ENCODE peak calls at places on chromosomes 4 and X, in eight cellular contexts. One of them, this sample, is unnamed.

GRCh38 chr4:99504804-99505502 is 5.9 kb upstream of the C4orf17 start:
- DNase-seq in K562: no peak
- DNase-seq in OCI-LY7: no peak
- DNase-seq in suprapubic skin: no peak
- DNase-seq in pancreas: no peak
- DNase-seq in right lobe of liver: no peak
- DNase-seq in bronchial epithelial cell: peak; percentile 9
- DNase-seq in ascending aorta: no peak
- DNase-seq in this sample: no peak

GRCh38 chr4:79865253-79865652 is 207.8 kb downstream of the ANTXR2 start:
- DNase-seq in right lobe of liver: no peak
- DNase-seq in pancreas: no peak
- DNase-seq in bronchial epithelial cell: peak; percentile 59
- DNase-seq in OCI-LY7: no peak
- DNase-seq in ascending aorta: no peak
- DNase-seq in K562: no peak
- DNase-seq in suprapubic skin: no peak
- DNase-seq in this sample: no peak

GRCh38 chr4:48602763-48603162 is 112.7 kb downstream of the ZAR1 start:
- DNase-seq in pancreas: no peak
- DNase-seq in bronchial epithelial cell: peak; percentile 73
- DNase-seq in suprapubic skin: no peak
- DNase-seq in K562: no peak
- DNase-seq in ascending aorta: no peak
- DNase-seq in OCI-LY7: no peak
- DNase-seq in right lobe of liver: no peak
- DNase-seq in this sample: no peak

GRCh38 chr4:184477201-184477999 is 3.0 kb upstream of the IRF2 start:
- DNase-seq in right lobe of liver: no peak
- DNase-seq in OCI-LY7: no peak
- DNase-seq in suprapubic skin: no peak
- DNase-seq in ascending aorta: no peak
- DNase-seq in pancreas: no peak
- DNase-seq in bronchial epithelial cell: no peak
- DNase-seq in K562: no peak
- DNase-seq in this sample: no peak

GRCh38 chrX:110086916-110087484 is 84.1 kb downstream of the TMEM164 start:
- DNase-seq in K562: peak; percentile 58
- DNase-seq in OCI-LY7: no peak
- DNase-seq in bronchial epithelial cell: peak; percentile 92
- DNase-seq in pancreas: no peak
- DNase-seq in right lobe of liver: no peak
- DNase-seq in suprapubic skin: no peak
- DNase-seq in ascending aorta: no peak
- DNase-seq in this sample: no peak

GRCh38 chr4:68348577-68348976 is 1.3 kb downstream of the YTHDC1 start:
- DNase-seq in suprapubic skin: no peak
- DNase-seq in bronchial epithelial cell: no peak
- DNase-seq in pancreas: no peak
- DNase-seq in K562: no peak
- DNase-seq in OCI-LY7: peak; percentile 12
- DNase-seq in right lobe of liver: no peak
- DNase-seq in ascending aorta: no peak
- DNase-seq in this sample: no peak

GRCh38 chr4:184807797-184808718 is 17.7 kb downstream of the ACSL1 start:
- DNase-seq in suprapubic skin: peak; percentile 75
- DNase-seq in ascending aorta: no peak
- DNase-seq in pancreas: no peak
- DNase-seq in bronchial epithelial cell: peak; percentile 78
- DNase-seq in OCI-LY7: no peak
- DNase-seq in K562: no peak
- DNase-seq in right lobe of liver: no peak
- DNase-seq in this sample: no peak

GRCh38 chrX:138748480-138748879 is 37.0 kb upstream of the FGF13 start:
- DNase-seq in suprapubic skin: no peak
- DNase-seq in right lobe of liver: no peak
- DNase-seq in pancreas: no peak
- DNase-seq in bronchial epithelial cell: peak; percentile 12
- DNase-seq in OCI-LY7: peak; percentile 16
- DNase-seq in K562: peak; percentile 23
- DNase-seq in ascending aorta: no peak
- DNase-seq in this sample: no peak

GRCh38 chr4:41103657-41104056 is 110.7 kb downstream of the APBB2 start:
- DNase-seq in bronchial epithelial cell: no peak
- DNase-seq in suprapubic skin: no peak
- DNase-seq in ascending aorta: no peak
- DNase-seq in right lobe of liver: no peak
- DNase-seq in K562: no peak
- DNase-seq in pancreas: no peak
- DNase-seq in OCI-LY7: no peak
- DNase-seq in this sample: no peak

GRCh38 chrX:118839334-118839958 is 15.8 kb downstream of the ZCCHC12 start:
- DNase-seq in ascending aorta: peak; percentile 87
- DNase-seq in OCI-LY7: no peak
- DNase-seq in bronchial epithelial cell: peak; percentile 10
- DNase-seq in K562: peak; percentile 72
- DNase-seq in right lobe of liver: peak; percentile 90
- DNase-seq in suprapubic skin: peak; percentile 84
- DNase-seq in pancreas: peak; percentile 91
- DNase-seq in this sample: no peak

GRCh38 chrX:150546711-150547153 is 21.7 kb upstream of the MTM1 start:
- DNase-seq in K562: no peak
- DNase-seq in pancreas: no peak
- DNase-seq in right lobe of liver: peak; percentile 72
- DNase-seq in OCI-LY7: no peak
- DNase-seq in ascending aorta: no peak
- DNase-seq in suprapubic skin: no peak
- DNase-seq in bronchial epithelial cell: no peak
- DNase-seq in this sample: no peak

GRCh38 chr4:95641571-95641970 is 92.8 kb upstream of the UNC5C start:
- DNase-seq in suprapubic skin: no peak
- DNase-seq in pancreas: no peak
- DNase-seq in right lobe of liver: no peak
- DNase-seq in OCI-LY7: no peak
- DNase-seq in K562: no peak
- DNase-seq in ascending aorta: no peak
- DNase-seq in bronchial epithelial cell: no peak
- DNase-seq in this sample: no peak

GRCh38 chr4:122921300-122921699 is 1.1 kb downstream of the NUDT6 start:
- DNase-seq in pancreas: no peak
- DNase-seq in OCI-LY7: no peak
- DNase-seq in K562: no peak
- DNase-seq in bronchial epithelial cell: no peak
- DNase-seq in ascending aorta: no peak
- DNase-seq in right lobe of liver: no peak
- DNase-seq in suprapubic skin: no peak
- DNase-seq in this sample: no peak
- H3K4me3 ChIP-seq in pancreas: peak overlapping the region; percentile 86
- H3K4me3 ChIP-seq in OCI-LY7: peak overlapping the region; percentile 93
- H3K4me3 ChIP-seq in K562: peak overlapping the region; percentile 85
- H3K4me3 ChIP-seq in bronchial epithelial cell: no peak overlapping the region
- H3K4me3 ChIP-seq in ascending aorta: peak overlapping the region; percentile 76
- H3K4me3 ChIP-seq in right lobe of liver: peak overlapping the region; percentile 85
- H3K4me3 ChIP-seq in suprapubic skin: peak overlapping the region; percentile 83
- H3K4me3 ChIP-seq in this sample: no peak overlapping the region

DNA sequence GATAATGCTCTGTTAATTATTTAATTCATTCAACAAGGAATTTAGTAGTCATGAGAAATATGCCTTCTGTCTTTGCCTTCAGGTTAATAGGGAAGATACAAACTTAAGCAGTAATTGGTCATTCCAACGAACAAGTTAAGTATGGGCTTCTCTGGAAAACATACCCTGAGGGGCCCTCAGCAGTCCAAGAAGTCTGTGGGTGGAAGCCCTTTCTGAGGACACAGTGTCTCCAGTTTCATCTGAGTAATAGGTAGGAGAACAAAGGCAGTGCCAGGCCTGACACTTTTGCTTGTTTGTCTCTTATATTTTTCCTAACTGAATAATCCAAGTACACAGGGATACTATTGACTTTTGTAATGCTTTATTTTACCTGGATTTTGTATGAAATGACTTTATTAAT is 262.5 kb downstream of the FBXW7 start:
- DNase-seq in ascending aorta: no peak
- DNase-seq in right lobe of liver: no peak
- DNase-seq in pancreas: no peak
- DNase-seq in OCI-LY7: no peak
- DNase-seq in bronchial epithelial cell: peak; percentile 87
- DNase-seq in K562: no peak
- DNase-seq in suprapubic skin: no peak
- DNase-seq in this sample: no peak
- TF ChIP-seq CTCF in ascending aorta: no peak
- TF ChIP-seq CTCF in right lobe of liver: no peak
- TF ChIP-seq CTCF in pancreas: no peak
- TF ChIP-seq CTCF in OCI-LY7: no peak
- TF ChIP-seq CTCF in bronchial epithelial cell: no peak
- TF ChIP-seq CTCF in K562: no peak
- TF ChIP-seq CTCF in suprapubic skin: no peak
- TF ChIP-seq CTCF in this sample: no peak

GRCh38 chrX:151970027-151970426 is 4.4 kb downstream of the GABRE start:
- DNase-seq in OCI-LY7: no peak
- DNase-seq in bronchial epithelial cell: no peak
- DNase-seq in pancreas: no peak
- DNase-seq in ascending aorta: no peak
- DNase-seq in suprapubic skin: no peak
- DNase-seq in K562: no peak
- DNase-seq in right lobe of liver: no peak
- DNase-seq in this sample: no peak

GRCh38 chrX:151974336-151975227 is at the start of gene GABRE:
- DNase-seq in ascending aorta: peak; percentile 76
- DNase-seq in pancreas: peak; percentile 79
- DNase-seq in OCI-LY7: no peak
- DNase-seq in right lobe of liver: no peak
- DNase-seq in bronchial epithelial cell: no peak
- DNase-seq in suprapubic skin: no peak
- DNase-seq in K562: peak; percentile 85
- DNase-seq in this sample: no peak

GRCh38 chrX:151973262-151973661 is 1.2 kb downstream of the GABRE start:
- DNase-seq in K562: no peak
- DNase-seq in bronchial epithelial cell: peak; percentile 38
- DNase-seq in pancreas: no peak
- DNase-seq in right lobe of liver: no peak
- DNase-seq in ascending aorta: no peak
- DNase-seq in OCI-LY7: no peak
- DNase-seq in suprapubic skin: no peak
- DNase-seq in this sample: no peak

GRCh38 chrX:151973851-151974335 is 583 bp downstream of the GABRE start:
- DNase-seq in suprapubic skin: no peak
- DNase-seq in bronchial epithelial cell: peak; percentile 26
- DNase-seq in ascending aorta: peak; percentile 67
- DNase-seq in pancreas: no peak
- DNase-seq in K562: peak; percentile 47
- DNase-seq in right lobe of liver: no peak
- DNase-seq in OCI-LY7: no peak
- DNase-seq in this sample: no peak

DNA sequence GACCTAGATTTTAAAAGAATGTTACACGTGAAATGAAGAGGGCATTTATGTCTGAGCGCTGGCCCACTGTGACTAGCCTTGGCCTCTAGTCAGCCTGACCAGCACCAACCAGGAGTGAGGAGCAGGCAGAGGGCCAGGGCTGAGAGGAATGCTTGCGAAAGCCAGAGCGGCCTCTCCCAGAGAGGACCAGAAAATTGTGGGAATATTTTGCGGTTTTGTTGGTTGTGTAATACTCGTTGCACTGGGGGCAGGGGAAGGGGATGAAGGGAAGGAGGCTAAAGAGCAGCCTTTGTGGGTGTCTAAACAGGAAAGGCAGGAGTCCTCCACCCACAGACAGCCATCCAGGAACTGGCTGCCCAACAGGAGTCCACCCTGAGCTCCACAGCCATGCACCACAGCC is 3.8 kb downstream of the GABRE start:
- DNase-seq in right lobe of liver: peak; percentile 61
- DNase-seq in OCI-LY7: no peak
- DNase-seq in suprapubic skin: peak; percentile 81
- DNase-seq in ascending aorta: peak; percentile 82
- DNase-seq in K562: no peak
- DNase-seq in pancreas: no peak
- DNase-seq in bronchial epithelial cell: peak; percentile 71
- DNase-seq in this sample: no peak
- H3K4me3 ChIP-seq in right lobe of liver: no peak overlapping the region
- H3K4me3 ChIP-seq in OCI-LY7: no peak overlapping the region
- H3K4me3 ChIP-seq in suprapubic skin: no peak overlapping the region
- H3K4me3 ChIP-seq in ascending aorta: no peak overlapping the region
- H3K4me3 ChIP-seq in K562: peak overlapping the region; percentile 93
- H3K4me3 ChIP-seq in pancreas: no peak overlapping the region
- H3K4me3 ChIP-seq in bronchial epithelial cell: no peak overlapping the region
- H3K4me3 ChIP-seq in this sample: no peak overlapping the region

GRCh38 chr4:27081675-27082579 is 221.3 kb downstream of the STIM2 start:
- DNase-seq in pancreas: no peak
- DNase-seq in OCI-LY7: no peak
- DNase-seq in bronchial epithelial cell: no peak
- DNase-seq in right lobe of liver: no peak
- DNase-seq in suprapubic skin: no peak
- DNase-seq in K562: no peak
- DNase-seq in ascending aorta: no peak
- DNase-seq in this sample: no peak

GRCh38 chr4:27087306-27088045 is 226.8 kb downstream of the STIM2 start:
- DNase-seq in bronchial epithelial cell: no peak
- DNase-seq in OCI-LY7: no peak
- DNase-seq in right lobe of liver: no peak
- DNase-seq in ascending aorta: no peak
- DNase-seq in K562: no peak
- DNase-seq in pancreas: no peak
- DNase-seq in suprapubic skin: no peak
- DNase-seq in this sample: no peak

GRCh38 chr4:27088491-27088890 is 227.8 kb downstream of the STIM2 start:
- DNase-seq in bronchial epithelial cell: no peak
- DNase-seq in right lobe of liver: no peak
- DNase-seq in pancreas: no peak
- DNase-seq in OCI-LY7: no peak
- DNase-seq in suprapubic skin: no peak
- DNase-seq in ascending aorta: no peak
- DNase-seq in K562: no peak
- DNase-seq in this sample: no peak

GRCh38 chr4:27082786-27083185 is 222.1 kb downstream of the STIM2 start:
- DNase-seq in pancreas: no peak
- DNase-seq in OCI-LY7: no peak
- DNase-seq in suprapubic skin: no peak
- DNase-seq in bronchial epithelial cell: no peak
- DNase-seq in right lobe of liver: no peak
- DNase-seq in ascending aorta: no peak
- DNase-seq in K562: no peak
- DNase-seq in this sample: no peak

DNA sequence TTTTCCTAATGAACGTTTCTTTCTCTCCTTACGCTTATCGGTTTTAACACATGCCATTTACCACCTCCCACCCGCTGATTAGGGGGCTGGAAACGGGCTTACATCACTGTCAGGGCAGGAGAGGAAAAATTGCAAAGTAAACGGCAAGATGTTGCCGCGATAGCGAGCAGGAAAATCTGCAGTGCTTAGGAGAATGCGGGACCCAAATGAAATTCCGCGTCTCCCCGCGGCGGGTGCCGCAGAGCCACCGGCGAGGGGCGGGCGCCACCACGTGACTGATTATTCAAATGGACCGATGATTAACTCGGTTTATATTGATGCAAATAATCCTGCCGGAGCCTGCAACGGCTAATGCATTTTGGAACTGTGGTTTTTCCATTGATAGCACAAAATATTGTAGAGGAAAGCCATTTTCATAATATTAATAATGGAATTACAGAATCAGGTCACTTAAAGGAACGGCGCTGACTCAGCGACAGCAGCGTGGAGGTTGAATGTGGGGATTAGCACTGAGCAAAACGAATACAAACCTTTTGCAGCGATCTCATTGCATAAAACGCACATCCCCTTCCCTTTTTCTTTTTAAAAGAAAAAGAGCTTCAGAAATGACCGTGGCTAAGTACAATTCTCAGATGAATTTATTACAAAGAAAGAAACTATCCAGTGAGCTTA is 224.2 kb downstream of the STIM2 start:
- DNase-seq in OCI-LY7: no peak
- DNase-seq in ascending aorta: no peak
- DNase-seq in bronchial epithelial cell: peak; percentile 15
- DNase-seq in pancreas: peak; percentile 65
- DNase-seq in suprapubic skin: no peak
- DNase-seq in K562: peak; percentile 56
- DNase-seq in right lobe of liver: no peak
- DNase-seq in this sample: no peak
- TF ChIP-seq CTCF in OCI-LY7: peak; percentile 29
- TF ChIP-seq CTCF in ascending aorta: no peak
- TF ChIP-seq CTCF in bronchial epithelial cell: no peak
- TF ChIP-seq CTCF in pancreas: no peak
- TF ChIP-seq CTCF in suprapubic skin: no peak
- TF ChIP-seq CTCF in K562: peak; percentile 55
- TF ChIP-seq CTCF in right lobe of liver: peak; percentile 6
- TF ChIP-seq CTCF in this sample: no peak